ENCODE peak calls at places on chromosomes 7 and 10, in six cellular contexts. Q is hippocampal formation, V is HTR-8/SVneo, N is RWPE1, Y is neural crest cell, A is epithelial cell of esophagus. X is an unnamed sample.

GRCh38 chr7:26087321-26088091 is 64.5 kb upstream of the NFE2L3 start:
- DNase-seq in Q (no peak), Y (no peak), N (peak), A (peak), V (no peak), X (no peak)

GRCh38 chr7:127253289-127254162 is 785 bp upstream of the GRM8 start:
- DNase-seq in A (peak), Y (peak), Q (peak), N (peak), V (peak), X (peak)

GRCh38 chr10:124384142-124384541 is 34.6 kb downstream of the OAT start:
- DNase-seq in A (no peak), N (no peak), V (no peak), Y (no peak), Q (no peak), X (no peak)

GRCh38 chr7:140771826-140772225 is 75.3 kb downstream of the NDUFB2 start:
- DNase-seq in A (no peak), Y (no peak), V (no peak), Q (no peak), N (no peak), X (no peak)

GRCh38 chr7:1787681-1788235 is 117.7 kb downstream of the ELFN1 start:
- DNase-seq in V (no peak), A (no peak), Q (no peak), Y (no peak), N (no peak), X (no peak)

GRCh38 chr10:19930936-19931859 is 115.0 kb downstream of the PLXDC2 start:
- DNase-seq in V (no peak), Y (no peak), A (peak), Q (peak), N (peak), X (no peak)

GRCh38 chr10:34727595-34728033 is 87.5 kb downstream of the PARD3 start:
- DNase-seq in Q (no peak), Y (no peak), N (peak), A (peak), V (no peak), X (no peak)

GRCh38 chr10:15236340-15236739 is 67.8 kb upstream of the NMT2 start:
- DNase-seq in Q (no peak), A (peak), V (no peak), Y (no peak), N (no peak), X (no peak)

GRCh38 chr7:45938626-45939302 is 17.7 kb upstream of the IGFBP3 start:
- DNase-seq in V (no peak), Y (no peak), Q (no peak), N (no peak), A (no peak), X (no peak)

GRCh38 chr7:18505870-18506460 is 10.4 kb downstream of the HDAC9 start:
- DNase-seq in N (no peak), V (no peak), Q (no peak), Y (no peak), A (no peak), X (no peak)

GRCh38 chr10:14975672-14976273 is 16.6 kb downstream of the MEIG1 start:
- DNase-seq in Y (no peak), Q (no peak), N (no peak), V (no peak), A (no peak), X (no peak)

GRCh38 chr10:14758994-14759664 is 15.6 kb downstream of the FAM107B start:
- DNase-seq in A (peak), N (no peak), Y (no peak), V (peak), Q (no peak), X (peak)

GRCh38 chr10:129513312-129513711 is 46.3 kb downstream of the MGMT start:
- DNase-seq in N (no peak), Y (no peak), V (no peak), Q (no peak), A (no peak), X (no peak)

GRCh38 chr10:101986277-101986971 is 69.5 kb downstream of the ARMH3 start:
- DNase-seq in A (no peak), V (no peak), Q (no peak), N (no peak), Y (no peak), X (no peak)

GRCh38 chr10:96374985-96375830 is 16.4 kb upstream of the OPALIN start:
- DNase-seq in N (peak), A (peak), Y (peak), V (peak), Q (peak), X (peak)

GRCh38 chr10:29982997-29983648 is 76.3 kb downstream of the JCAD start:
- DNase-seq in N (no peak), A (no peak), Q (no peak), Y (no peak), V (no peak), X (no peak)

GRCh38 chr10:125152646-125153368 is 7.6 kb downstream of the CTBP2 start:
- DNase-seq in A (no peak), N (no peak), Y (no peak), V (no peak), Q (peak), X (no peak)

GRCh38 chr7:151824285-151824950 is 52.5 kb downstream of the PRKAG2 start:
- DNase-seq in A (no peak), V (no peak), Q (no peak), N (no peak), Y (no peak), X (no peak)

GRCh38 chr7:88328787-88329186 is 22.1 kb upstream of the STEAP4 start:
- DNase-seq in A (no peak), N (no peak), Y (no peak), Q (no peak), V (no peak), X (no peak)

GRCh38 chr10:71834343-71834674 is 16.7 kb downstream of the PSAP start:
- DNase-seq in A (no peak), V (no peak), Y (no peak), N (no peak), Q (no peak), X (no peak)

GRCh38 chr10:69730251-69731156 is 71.2 kb upstream of the COL13A1 start:
- DNase-seq in N (no peak), V (no peak), Q (no peak), A (peak), Y (no peak), X (no peak)